ENCODE peak calls at places on chromosomes 3 and 15, in six cellular contexts. W, Z, V, G, A and Q are unnamed samples.

GRCh38 chr15:29934251-29934650 is 112.0 kb upstream of the TJP1 start:
- DNase-seq in W (no peak), Z (no peak), V (no peak), G (peak; percentile 43), A (peak; percentile 91), Q (no peak)

GRCh38 chr3:41073190-41073589 is 126.1 kb upstream of the CTNNB1 start:
- DNase-seq in W (no peak), Z (no peak), V (no peak), G (peak; percentile 52), A (no peak), Q (no peak)

GRCh38 chr3:109921509-109921908 is 584.2 kb upstream of the DPPA4 start:
- DNase-seq in W (no peak), Z (no peak), V (no peak), G (no peak), A (no peak), Q (no peak)

GRCh38 chr3:58683001-58683845 is 16.6 kb upstream of the FAM3D start:
- DNase-seq in W (no peak), Z (no peak), V (no peak), G (no peak), A (no peak), Q (no peak)

GRCh38 chr15:61393949-61394348 is 164.8 kb upstream of the RORA start:
- DNase-seq in W (no peak), Z (no peak), V (no peak), G (no peak), A (no peak), Q (no peak)

GRCh38 chr15:60751985-60752952 is 273.3 kb upstream of the ICE2 start:
- DNase-seq in W (no peak), Z (no peak), V (no peak), G (peak; percentile 90), A (no peak), Q (peak; percentile 73)

GRCh38 chr3:77248420-77248819 is 208.5 kb downstream of the ROBO2 start:
- DNase-seq in W (no peak), Z (no peak), V (no peak), G (no peak), A (no peak), Q (no peak)

GRCh38 chr15:92625297-92625980 is 30.1 kb downstream of the FAM174B start:
- DNase-seq in W (no peak), Z (no peak), V (no peak), G (peak; percentile 78), A (peak; percentile 69), Q (no peak)

GRCh38 chr3:148466143-148466542 is 231.6 kb upstream of the AGTR1 start:
- DNase-seq in W (no peak), Z (no peak), V (peak; percentile 29), G (peak; percentile 11), A (no peak), Q (no peak)

GRCh38 chr15:91611924-91612323 is 241.6 kb upstream of the SLCO3A1 start:
- DNase-seq in W (no peak), Z (no peak), V (no peak), G (no peak), A (no peak), Q (no peak)

GRCh38 chr15:52309154-52309548 is 13.5 kb upstream of the MYO5C start:
- DNase-seq in W (no peak), Z (no peak), V (no peak), G (no peak), A (no peak), Q (no peak)

GRCh38 chr3:183768114-183768513 is 57.3 kb downstream of the MAP6D1 start:
- DNase-seq in W (no peak), Z (no peak), V (no peak), G (no peak), A (no peak), Q (no peak)

GRCh38 chr15:98805434-98806274 is 157.3 kb downstream of the IGF1R start:
- DNase-seq in W (no peak), Z (no peak), V (no peak), G (no peak), A (no peak), Q (no peak)

GRCh38 chr3:4845882-4846281 is 133.4 kb upstream of the BHLHE40 start:
- DNase-seq in W (no peak), Z (no peak), V (no peak), G (no peak), A (no peak), Q (no peak)

GRCh38 chr3:12656850-12657249 is 7.1 kb downstream of the RAF1 start:
- DNase-seq in W (no peak), Z (no peak), V (no peak), G (no peak), A (no peak), Q (no peak)

GRCh38 chr3:194686816-194687637 is 1.3 kb downstream of the FAM43A start:
- DNase-seq in W (peak; percentile 55), Z (peak; percentile 37), V (peak; percentile 71), G (peak; percentile 70), A (no peak), Q (peak; percentile 28)
- H3K4me1 ChIP-seq in W (peaks cover 37% of the 10 kb centered on the region), Z (no peaks in the 10 kb centered on the region), V (no peaks in the 10 kb centered on the region), G (peaks cover 14% of the 10 kb centered on the region), A (peaks cover 22% of the 10 kb centered on the region), Q (peaks cover 17% of the 10 kb centered on the region)

GRCh38 chr3:53149699-53150098 is 11.3 kb upstream of the PRKCD start:
- DNase-seq in W (no peak), Z (no peak), V (no peak), G (no peak), A (no peak), Q (no peak)

GRCh38 chr3:53147161-53147902 is 13.7 kb upstream of the PRKCD start:
- DNase-seq in W (no peak), Z (no peak), V (no peak), G (no peak), A (no peak), Q (no peak)

GRCh38 chr3:53150247-53151085 is 10.5 kb upstream of the PRKCD start:
- DNase-seq in W (no peak), Z (no peak), V (no peak), G (no peak), A (peak; percentile 73), Q (no peak)

GRCh38 chr3:53147903-53148400 is 13.1 kb upstream of the PRKCD start:
- DNase-seq in W (no peak), Z (no peak), V (no peak), G (no peak), A (no peak), Q (no peak)

DNA sequence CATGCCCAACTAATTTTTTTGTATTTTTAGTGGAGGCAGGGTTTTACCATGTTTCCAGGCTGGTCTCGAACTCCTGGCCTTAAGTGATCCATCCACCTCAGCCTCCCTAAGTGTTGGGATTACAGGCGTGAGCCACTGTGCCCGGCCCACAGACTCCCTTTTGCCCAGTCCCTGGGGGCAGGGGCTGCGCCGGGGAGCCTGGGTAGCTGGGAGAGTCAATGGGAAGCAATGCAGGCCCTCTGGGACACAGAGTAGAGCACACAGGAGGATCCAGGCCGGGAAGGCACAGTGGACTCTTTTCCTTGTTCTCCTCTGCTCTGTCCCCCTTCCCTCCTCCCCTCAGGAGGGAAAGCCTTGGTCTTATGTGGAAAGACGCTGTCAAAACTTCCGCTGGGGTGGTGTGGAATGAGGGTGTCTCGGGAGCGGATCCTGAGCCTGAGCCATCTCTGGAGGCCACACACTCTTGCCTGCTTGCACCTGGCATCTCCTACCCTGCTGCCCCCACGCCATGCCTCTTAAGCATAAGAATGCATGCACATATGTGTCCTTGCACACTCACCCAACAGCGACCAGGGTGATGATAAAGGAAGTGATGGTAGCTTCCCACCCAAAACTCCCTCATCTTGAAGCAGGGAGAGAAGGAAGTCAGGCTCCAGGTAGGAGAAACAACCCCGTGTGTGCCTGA is 11.9 kb upstream of the PRKCD start:
- DNase-seq in W (no peak), Z (no peak), V (no peak), G (no peak), A (no peak), Q (no peak)
- H3K4me1 ChIP-seq in W (no peaks in the 10 kb centered on the region), Z (peaks cover 44% of the 10 kb centered on the region), V (no peaks in the 10 kb centered on the region), G (no peaks in the 10 kb centered on the region), A (peaks cover 99% of the 10 kb centered on the region), Q (no peaks in the 10 kb centered on the region)

DNA sequence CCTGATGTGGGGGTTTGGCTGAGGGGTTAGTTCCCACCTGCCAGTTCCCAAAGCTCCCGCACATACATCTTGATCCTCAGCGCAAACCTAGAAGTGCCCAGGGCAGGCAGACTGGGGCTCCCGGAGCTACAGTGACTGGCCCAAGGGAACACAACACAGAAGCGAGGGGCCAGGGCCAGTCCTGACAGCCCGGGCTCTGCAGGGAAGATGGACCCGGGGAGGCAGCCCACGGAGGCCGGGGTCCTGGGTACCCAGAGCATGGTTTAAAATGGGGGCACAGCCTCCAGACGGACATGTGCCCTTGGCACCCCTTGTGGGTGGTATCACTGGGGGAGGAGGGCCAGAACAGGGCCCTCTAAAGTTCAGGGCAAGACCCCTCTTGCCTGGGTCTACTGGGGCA is 5.1 kb downstream of the CPN2 start:
- DNase-seq in W (no peak), Z (no peak), V (no peak), G (no peak), A (no peak), Q (no peak)
- H3K4me1 ChIP-seq in W (no peaks in the 10 kb centered on the region), Z (no peaks in the 10 kb centered on the region), V (no peaks in the 10 kb centered on the region), G (peaks cover 2% of the 10 kb centered on the region), A (no peaks in the 10 kb centered on the region), Q (no peaks in the 10 kb centered on the region)

DNA sequence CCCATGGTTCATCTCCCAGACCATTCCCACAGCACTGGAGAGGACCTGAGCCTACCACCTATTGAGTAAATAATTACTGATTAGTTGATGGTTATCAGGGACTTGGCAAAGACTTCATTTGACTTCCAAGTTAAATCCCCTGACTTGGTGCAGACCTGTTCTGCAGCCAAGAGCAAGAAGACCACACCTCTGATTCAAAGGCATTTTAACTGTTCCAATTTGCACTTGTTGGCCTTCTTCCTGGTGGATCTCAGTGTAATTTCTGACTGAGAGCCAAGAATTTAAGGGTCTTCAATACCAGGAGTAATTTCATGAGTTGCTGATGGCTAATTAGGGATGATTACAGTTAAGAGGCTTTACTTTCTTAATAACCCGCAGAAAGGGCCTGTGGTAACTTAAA is 24.0 kb downstream of the THSD4 start:
- DNase-seq in W (no peak), Z (no peak), V (no peak), G (no peak), A (no peak), Q (no peak)
- H3K4me1 ChIP-seq in W (no peaks in the 10 kb centered on the region), Z (no peaks in the 10 kb centered on the region), V (no peaks in the 10 kb centered on the region), G (no peaks in the 10 kb centered on the region), A (peaks cover 13% of the 10 kb centered on the region), Q (peaks cover 6% of the 10 kb centered on the region)